ENCODE peak calls at places on chromosomes 16 and 17, in nine cellular contexts. X is stimulated activated CD4-positive, alpha-beta T cell treated with anti-CD3 and anti-CD28 coated beads, Interleukin-4, amount 100 ng/mL, for 4 hours; O is effector CD4-positive, alpha-beta T cell; U is GM12891; B is fibroblast of mammary gland; S is epithelial cell of prostate; W is head of caudate nucleus; Q is GM10248; D is SK-N-DZ. C is an unnamed sample.

GRCh38 chr17:44384823-44385286 is 4.6 kb downstream of the ITGA2B start:
- DNase-seq in X (no peak), O (no peak), U (no peak), B (peak), S (no peak), W (no peak), Q (no peak), D (peak), C (no peak)

GRCh38 chr16:8963825-8964441 is at the start of gene USP7:
- DNase-seq in X (peak), O (peak), U (peak), B (peak), S (peak), W (peak), Q (peak), D (peak), C (peak)

GRCh38 chr16:67403976-67404555 is 10.8 kb upstream of the TPPP3 start:
- DNase-seq in X (no peak), O (no peak), U (no peak), B (no peak), S (no peak), W (no peak), Q (no peak), D (no peak), C (no peak)

GRCh38 chr17:50634123-50634914 is at the start of gene ABCC3:
- DNase-seq in X (no peak), O (no peak), U (no peak), B (peak), S (no peak), W (no peak), Q (no peak), D (no peak), C (no peak)

GRCh38 chr17:44067547-44067945 is 1.1 kb upstream of the LSM12 start:
- DNase-seq in X (no peak), O (no peak), U (no peak), B (no peak), S (no peak), W (no peak), Q (no peak), D (no peak), C (no peak)

GRCh38 chr17:79811036-79811887 is 14.4 kb upstream of the CBX8 start:
- DNase-seq in X (no peak), O (no peak), U (no peak), B (no peak), S (no peak), W (peak), Q (peak), D (peak), C (no peak)

GRCh38 chr17:81924557-81925532 is 2.7 kb downstream of the MAFG start:
- DNase-seq in X (no peak), O (no peak), U (no peak), B (no peak), S (no peak), W (no peak), Q (no peak), D (no peak), C (no peak)

GRCh38 chr17:44768505-44769142 is 9.8 kb downstream of the ADAM11 start:
- DNase-seq in X (no peak), O (no peak), U (no peak), B (no peak), S (no peak), W (no peak), Q (no peak), D (no peak), C (no peak)

GRCh38 chr17:74737299-74738050 is 419 bp downstream of the RAB37 start:
- DNase-seq in X (no peak), O (peak), U (no peak), B (peak), S (no peak), W (no peak), Q (peak), D (no peak), C (no peak)

GRCh38 chr17:78375401-78376079 is 2.9 kb upstream of the PGS1 start:
- DNase-seq in X (no peak), O (no peak), U (no peak), B (peak), S (no peak), W (no peak), Q (no peak), D (no peak), C (no peak)

GRCh38 chr17:15886804-15887203 is 58.1 kb upstream of the ADORA2B start:
- DNase-seq in X (no peak), O (no peak), U (no peak), B (no peak), S (no peak), W (no peak), Q (no peak), D (peak), C (no peak)

C was measured in GM19239.